ENCODE peak calls at places on chromosomes 2 and 18, in ten cellular contexts. I, F, J, L, R, O, U, T, B and S are unnamed samples.

GRCh38 chr2:181058378-181059269 is 78.2 kb downstream of the UBE2E3 start:
- DNase-seq in I (peak; percentile 46), F (peak; percentile 10), J (peak; percentile 67), L (peak; percentile 15), R (no peak), O (no peak), U (no peak), T (no peak), B (peak; percentile 13), S (no peak)

GRCh38 chr2:68594041-68594440 is 49.3 kb upstream of the PROKR1 start:
- DNase-seq in I (no peak), F (no peak), J (no peak), L (no peak), R (no peak), O (no peak), U (no peak), T (no peak), B (no peak), S (no peak)

GRCh38 chr2:145088733-145089132 is 568.8 kb upstream of the ZEB2 start:
- DNase-seq in I (no peak), F (no peak), J (no peak), L (no peak), R (no peak), O (no peak), U (no peak), T (no peak), B (no peak), S (no peak)

GRCh38 chr2:108971661-108972566 is 17.1 kb downstream of the EDAR start:
- DNase-seq in I (no peak), F (no peak), J (peak; percentile 81), L (peak; percentile 82), R (no peak), O (no peak), U (no peak), T (peak; percentile 65), B (no peak), S (peak; percentile 54)

GRCh38 chr2:96176661-96177060 is 31.4 kb upstream of the DUSP2 start:
- DNase-seq in I (peak; percentile 28), F (no peak), J (no peak), L (no peak), R (no peak), O (no peak), U (no peak), T (no peak), B (no peak), S (no peak)

GRCh38 chr2:219209818-219210571 is 3.4 kb downstream of the ZFAND2B start:
- DNase-seq in I (no peak), F (no peak), J (peak; percentile 47), L (no peak), R (no peak), O (peak; percentile 23), U (no peak), T (no peak), B (no peak), S (no peak)

GRCh38 chr2:119257198-119257597 is 33.6 kb downstream of the STEAP3 start:
- DNase-seq in I (peak; percentile 38), F (no peak), J (no peak), L (no peak), R (no peak), O (no peak), U (no peak), T (peak; percentile 51), B (no peak), S (no peak)

GRCh38 chr2:219274392-219274921 is 4.7 kb upstream of the DNAJB2 start:
- DNase-seq in I (peak; percentile 75), F (no peak), J (no peak), L (no peak), R (peak; percentile 80), O (peak; percentile 35), U (no peak), T (peak; percentile 68), B (no peak), S (peak; percentile 50)

GRCh38 chr2:43348904-43349725 is 122.7 kb upstream of the ZFP36L2 start:
- DNase-seq in I (no peak), F (no peak), J (no peak), L (no peak), R (no peak), O (no peak), U (no peak), T (no peak), B (no peak), S (peak; percentile 71)

GRCh38 chr18:10261315-10262276 is 192.8 kb upstream of the APCDD1 start:
- DNase-seq in I (no peak), F (no peak), J (no peak), L (no peak), R (no peak), O (no peak), U (no peak), T (no peak), B (peak; percentile 11), S (no peak)

GRCh38 chr2:207472343-207473202 is 57.2 kb upstream of the CREB1 start:
- DNase-seq in I (no peak), F (no peak), J (no peak), L (no peak), R (no peak), O (no peak), U (no peak), T (no peak), B (no peak), S (no peak)

GRCh38 chr18:70448588-70448987 is 159.7 kb downstream of the SOCS6 start:
- DNase-seq in I (no peak), F (no peak), J (no peak), L (no peak), R (no peak), O (no peak), U (no peak), T (no peak), B (no peak), S (no peak)

GRCh38 chr2:82120648-82121047 is 1816.1 kb upstream of the LRRTM1 start:
- DNase-seq in I (no peak), F (no peak), J (no peak), L (no peak), R (no peak), O (no peak), U (no peak), T (no peak), B (no peak), S (no peak)

GRCh38 chr2:217902281-217903141 is 100.3 kb downstream of the TNS1 start:
- DNase-seq in I (no peak), F (no peak), J (peak; percentile 83), L (peak; percentile 72), R (no peak), O (peak; percentile 94), U (no peak), T (peak; percentile 93), B (no peak), S (no peak)

DNA sequence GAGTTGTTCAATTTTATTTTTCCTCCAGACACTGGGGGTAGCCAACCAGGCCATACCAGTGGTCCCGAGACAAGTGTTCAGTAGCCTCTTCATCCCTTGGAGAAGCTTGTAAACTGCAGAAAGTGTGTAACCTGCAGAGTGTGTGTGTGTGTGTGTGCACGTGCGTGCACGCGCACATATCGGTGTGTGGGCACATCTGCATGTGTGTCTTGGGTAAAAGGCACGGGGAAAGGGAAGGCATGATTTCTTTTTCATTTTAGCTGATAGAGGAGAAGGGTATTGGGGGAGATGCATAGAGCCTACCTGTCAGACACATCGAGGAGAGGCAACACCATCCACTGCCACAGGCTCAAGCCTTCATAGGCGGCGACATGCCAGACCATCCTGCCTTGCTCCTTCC is 181.4 kb downstream of the CLIP4 start:
- DNase-seq in I (no peak), F (no peak), J (no peak), L (no peak), R (no peak), O (no peak), U (no peak), T (no peak), B (no peak), S (no peak)
- H3K27me3 ChIP-seq in I (peaks cover 6% of the 10 kb centered on the region), F (no peaks in the 10 kb centered on the region), J (no peaks in the 10 kb centered on the region), L (no peaks in the 10 kb centered on the region), R (no peaks in the 10 kb centered on the region), O (no peaks in the 10 kb centered on the region), U (peaks cover 2% of the 10 kb centered on the region), T (peaks cover 17% of the 10 kb centered on the region), B (peaks cover 2% of the 10 kb centered on the region), S (peaks cover 2% of the 10 kb centered on the region)

DNA sequence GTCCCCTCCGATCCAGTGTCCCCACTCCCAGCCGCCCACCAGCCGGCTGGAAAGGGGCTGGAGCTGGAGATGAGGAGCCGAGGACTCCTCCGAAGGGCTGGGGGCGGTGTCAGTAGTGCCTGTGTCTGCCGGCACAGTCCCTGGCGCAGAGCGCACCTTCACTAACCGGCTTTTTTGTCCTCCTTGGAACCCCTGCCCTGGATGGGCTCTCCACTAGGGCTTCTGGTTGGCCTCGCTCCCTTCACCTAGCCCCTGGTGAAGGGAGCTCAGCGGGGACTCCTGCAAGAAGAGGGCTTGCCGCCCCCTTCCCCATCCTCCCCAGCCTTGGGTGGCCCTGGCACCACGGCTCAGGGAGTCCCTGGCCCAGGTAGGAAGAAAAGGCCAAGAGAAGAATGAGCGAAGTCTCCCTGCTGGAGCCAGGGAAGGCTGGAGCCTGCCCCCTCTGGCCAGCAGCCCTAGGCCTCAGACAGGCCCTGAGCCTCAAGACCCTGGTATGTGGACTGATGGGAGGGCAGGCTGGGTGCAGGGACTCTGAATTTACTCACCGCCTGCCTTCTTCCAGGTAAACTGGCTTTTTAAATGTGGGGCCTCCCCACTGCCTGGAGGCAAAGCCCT is 570 bp upstream of the ECEL1 start:
- DNase-seq in I (no peak), F (no peak), J (no peak), L (no peak), R (no peak), O (peak; percentile 30), U (no peak), T (no peak), B (no peak), S (no peak)
- H3K27me3 ChIP-seq in I (peaks cover 76% of the 10 kb centered on the region), F (no peaks in the 10 kb centered on the region), J (no peaks in the 10 kb centered on the region), L (peaks cover 74% of the 10 kb centered on the region), R (peaks cover 65% of the 10 kb centered on the region), O (no peaks in the 10 kb centered on the region), U (peaks cover 54% of the 10 kb centered on the region), T (peaks cover 53% of the 10 kb centered on the region), B (no peaks in the 10 kb centered on the region), S (peaks cover 27% of the 10 kb centered on the region)

GRCh38 chr2:216695401-216695821 is at the start of gene IGFBP5:
- DNase-seq in I (peak; percentile 93), F (no peak), J (peak; percentile 74), L (peak; percentile 75), R (peak; percentile 76), O (peak; percentile 96), U (peak; percentile 72), T (peak; percentile 94), B (no peak), S (no peak)
- H3K27me3 ChIP-seq in I (no peaks in the 10 kb centered on the region), F (peaks cover 41% of the 10 kb centered on the region), J (no peaks in the 10 kb centered on the region), L (peaks cover 85% of the 10 kb centered on the region), R (peaks cover 18% of the 10 kb centered on the region), O (no peaks in the 10 kb centered on the region), U (peaks cover 4% of the 10 kb centered on the region), T (no peaks in the 10 kb centered on the region), B (peaks cover 81% of the 10 kb centered on the region), S (no peaks in the 10 kb centered on the region)

GRCh38 chr18:79784071-79784913 is 13.4 kb upstream of the KCNG2 start:
- DNase-seq in I (no peak), F (no peak), J (no peak), L (no peak), R (no peak), O (no peak), U (no peak), T (no peak), B (no peak), S (no peak)
- H3K27me3 ChIP-seq in I (peaks cover 53% of the 10 kb centered on the region), F (no peaks in the 10 kb centered on the region), J (no peaks in the 10 kb centered on the region), L (peaks cover 34% of the 10 kb centered on the region), R (peaks cover 48% of the 10 kb centered on the region), O (no peaks in the 10 kb centered on the region), U (peaks cover 59% of the 10 kb centered on the region), T (peaks cover 62% of the 10 kb centered on the region), B (no peaks in the 10 kb centered on the region), S (peaks cover 17% of the 10 kb centered on the region)